ENCODE peak calls at places on chromosomes 5 and 9, in eight cellular contexts. K, H, C, E, L, G, M and J are unnamed samples.

GRCh38 chr5:54766748-54767147 is 218.6 kb downstream of the ESM1 start:
- DNase-seq in K (no peak), H (no peak), C (peak; percentile 12), E (no peak), L (no peak), G (no peak), M (no peak), J (no peak)

GRCh38 chr9:7780261-7780988 is 19.2 kb downstream of the DMAC1 start:
- DNase-seq in K (no peak), H (no peak), C (no peak), E (peak; percentile 14), L (no peak), G (peak; percentile 80), M (no peak), J (peak; percentile 50)

GRCh38 chr5:169548315-169548714 is 35.3 kb upstream of the SPDL1 start:
- DNase-seq in K (no peak), H (peak; percentile 68), C (peak; percentile 55), E (no peak), L (no peak), G (peak; percentile 54), M (no peak), J (no peak)

GRCh38 chr9:86604741-86605140 is 250.5 kb upstream of the TUT7 start:
- DNase-seq in K (no peak), H (no peak), C (no peak), E (no peak), L (no peak), G (peak; percentile 1), M (no peak), J (no peak)

GRCh38 chr9:88651682-88652633 is 117.0 kb downstream of the NXNL2 start:
- DNase-seq in K (no peak), H (peak; percentile 83), C (no peak), E (no peak), L (no peak), G (peak; percentile 99), M (peak; percentile 59), J (peak; percentile 74)

GRCh38 chr5:380701-381309 is 59.3 kb downstream of the AHRR start:
- DNase-seq in K (no peak), H (no peak), C (no peak), E (no peak), L (no peak), G (no peak), M (no peak), J (no peak)

GRCh38 chr9:114235113-114235589 is 79.8 kb downstream of the COL27A1 start:
- DNase-seq in K (no peak), H (no peak), C (no peak), E (no peak), L (no peak), G (no peak), M (no peak), J (no peak)

GRCh38 chr9:133137451-133138231 is 16.6 kb upstream of the RALGDS start:
- DNase-seq in K (no peak), H (no peak), C (no peak), E (no peak), L (no peak), G (no peak), M (no peak), J (no peak)

GRCh38 chr5:176861276-176861675 is 37.9 kb downstream of the HK3 start:
- DNase-seq in K (no peak), H (no peak), C (no peak), E (no peak), L (no peak), G (no peak), M (no peak), J (no peak)

GRCh38 chr5:138177936-138178515 is 404 bp downstream of the BRD8 start:
- DNase-seq in K (no peak), H (peak; percentile 22), C (peak; percentile 65), E (no peak), L (no peak), G (peak; percentile 14), M (no peak), J (no peak)

GRCh38 chr5:2160811-2161210 is 278.1 kb upstream of the IRX4 start:
- DNase-seq in K (no peak), H (no peak), C (no peak), E (no peak), L (no peak), G (no peak), M (no peak), J (no peak)

GRCh38 chr5:10310073-10310779 is 2.5 kb upstream of the CMBL start:
- DNase-seq in K (no peak), H (peak; percentile 62), C (no peak), E (no peak), L (no peak), G (peak; percentile 68), M (no peak), J (peak; percentile 41)

GRCh38 chr9:16708638-16709435 is 161.6 kb downstream of the BNC2 start:
- DNase-seq in K (no peak), H (no peak), C (peak; percentile 88), E (no peak), L (no peak), G (peak; percentile 97), M (no peak), J (no peak)

GRCh38 chr5:131355972-131356528 is 92.2 kb downstream of the CDC42SE2 start:
- DNase-seq in K (no peak), H (no peak), C (no peak), E (no peak), L (no peak), G (peak; percentile 50), M (no peak), J (no peak)

GRCh38 chr5:174935854-174936474 is 211.6 kb downstream of the MSX2 start:
- DNase-seq in K (peak; percentile 7), H (peak; percentile 57), C (peak; percentile 86), E (peak; percentile 61), L (peak; percentile 3), G (peak; percentile 39), M (peak; percentile 55), J (no peak)

GRCh38 chr9:120839146-120839545 is 3.6 kb downstream of the PSMD5 start:
- DNase-seq in K (no peak), H (no peak), C (peak; percentile 28), E (no peak), L (no peak), G (peak; percentile 78), M (no peak), J (no peak)

DNA sequence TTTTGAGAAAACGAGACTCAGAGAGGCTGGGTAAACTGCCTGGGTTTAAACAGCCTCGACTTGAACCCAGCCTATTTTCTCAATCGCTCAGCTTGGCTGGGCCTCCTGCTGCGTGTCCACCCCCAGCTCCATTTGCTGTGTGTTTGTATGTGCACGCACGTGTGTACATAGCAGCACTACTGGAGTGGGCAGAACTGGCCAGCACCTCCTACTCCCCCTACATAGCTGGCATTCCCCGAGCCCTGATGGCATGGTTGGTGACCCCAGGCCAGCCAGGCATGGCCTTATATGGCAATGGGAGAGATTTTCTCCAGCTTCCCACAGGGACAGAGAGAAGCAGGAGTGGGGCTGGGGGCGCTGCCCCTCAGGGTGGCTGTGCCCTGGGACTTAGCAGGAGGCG is 4.1 kb downstream of the AIF1L start:
- DNase-seq in K (no peak), H (no peak), C (peak; percentile 33), E (no peak), L (no peak), G (no peak), M (no peak), J (no peak)
- H3K27ac ChIP-seq in K (no peak overlapping the region), H (no peak overlapping the region), C (peak overlapping the region; percentile 84), E (no peak overlapping the region), L (no peak overlapping the region), G (no peak overlapping the region), M (no peak overlapping the region), J (no peak overlapping the region)

DNA sequence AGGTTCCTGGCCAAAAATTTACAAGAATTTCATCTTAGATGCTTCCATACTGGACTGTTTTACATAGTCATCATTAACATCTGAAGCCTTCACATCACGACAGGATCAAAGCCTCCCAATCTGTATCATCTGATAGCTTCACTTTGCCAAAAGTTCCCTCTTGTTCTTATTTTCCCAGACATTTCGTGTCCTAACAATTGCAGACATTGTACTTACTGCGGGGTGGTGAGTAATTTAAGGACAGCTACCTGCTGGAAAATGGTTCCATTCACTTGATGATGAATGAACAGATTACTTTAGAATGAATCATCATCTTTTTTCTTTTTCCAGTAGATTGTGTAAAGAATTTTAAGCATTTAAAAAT is 377.1 kb downstream of the KIAA0825 start:
- DNase-seq in K (no peak), H (no peak), C (no peak), E (no peak), L (no peak), G (peak; percentile 94), M (no peak), J (peak; percentile 26)
- H3K27ac ChIP-seq in K (no peak overlapping the region), H (peak overlapping the region; percentile 38), C (peak overlapping the region; percentile 57), E (no peak overlapping the region), L (no peak overlapping the region), G (no peak overlapping the region), M (no peak overlapping the region), J (peak overlapping the region; percentile 17)

GRCh38 chr9:110742741-110743371 is 74.3 kb downstream of the MUSK start:
- DNase-seq in K (no peak), H (no peak), C (peak; percentile 52), E (peak; percentile 41), L (no peak), G (peak; percentile 89), M (no peak), J (no peak)

GRCh38 chr9:110748251-110748893 is 79.8 kb downstream of the MUSK start:
- DNase-seq in K (no peak), H (peak; percentile 20), C (no peak), E (no peak), L (no peak), G (peak; percentile 25), M (no peak), J (peak; percentile 64)

GRCh38 chr9:110745656-110746055 is 77.1 kb downstream of the MUSK start:
- DNase-seq in K (no peak), H (no peak), C (no peak), E (no peak), L (no peak), G (peak; percentile 38), M (no peak), J (no peak)

GRCh38 chr9:110744753-110745522 is 76.3 kb downstream of the MUSK start:
- DNase-seq in K (no peak), H (peak; percentile 89), C (no peak), E (no peak), L (no peak), G (peak; percentile 98), M (no peak), J (peak; percentile 84)

DNA sequence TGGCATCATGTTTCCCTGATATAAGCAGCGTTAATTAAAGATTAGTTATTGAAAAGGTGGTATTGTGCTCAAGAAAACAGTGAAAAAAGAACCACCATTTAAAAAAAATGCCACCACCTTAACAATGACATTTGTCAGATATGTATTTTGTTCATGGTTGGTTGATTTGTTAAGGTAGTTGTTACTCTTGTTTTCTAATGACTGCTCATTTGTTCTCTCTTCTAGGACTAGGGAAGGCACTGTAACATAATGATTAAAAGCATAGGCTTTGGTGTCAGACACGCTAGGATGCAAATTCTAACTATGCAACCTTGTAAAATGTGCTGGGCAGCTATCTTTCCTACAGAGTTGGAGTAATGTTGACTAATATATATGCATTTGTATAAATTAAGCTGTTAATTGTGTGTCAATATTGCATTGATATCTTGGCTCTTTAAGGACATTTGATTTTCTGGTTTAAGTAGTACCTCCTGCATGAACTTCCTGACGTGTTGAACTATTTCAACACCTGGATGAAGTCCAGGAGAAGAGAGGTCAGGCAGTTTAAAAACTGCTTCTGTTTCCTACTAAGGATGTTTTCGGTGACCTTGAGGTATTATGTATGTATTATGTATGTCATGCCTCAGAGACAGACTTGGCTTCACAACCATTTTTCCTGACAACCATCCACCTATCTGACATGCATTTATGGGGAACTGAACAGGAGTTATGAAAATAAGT is 77.8 kb downstream of the MUSK start:
- DNase-seq in K (no peak), H (no peak), C (no peak), E (no peak), L (no peak), G (no peak), M (no peak), J (no peak)
- H3K27ac ChIP-seq in K (no peak overlapping the region), H (peak overlapping the region; percentile 85), C (no peak overlapping the region), E (no peak overlapping the region), L (no peak overlapping the region), G (peak overlapping the region; percentile 93), M (no peak overlapping the region), J (peak overlapping the region; percentile 91)

GRCh38 chr5:130068988-130069387 is 164.7 kb downstream of the CHSY3 start:
- DNase-seq in K (no peak), H (no peak), C (no peak), E (no peak), L (no peak), G (no peak), M (no peak), J (no peak)
- H3K27ac ChIP-seq in K (no peak overlapping the region), H (no peak overlapping the region), C (no peak overlapping the region), E (no peak overlapping the region), L (no peak overlapping the region), G (no peak overlapping the region), M (no peak overlapping the region), J (no peak overlapping the region)